ENCODE peak calls at places on chromosomes 11 and 22, in five cellular contexts. V, W, P, N and K are unnamed samples.

GRCh38 chr11:13207665-13208594 is 69.7 kb upstream of the BMAL1 start:
- DNase-seq in W (no peak), N (no peak), V (no peak), P (peak; percentile 40), K (peak; percentile 54)

GRCh38 chr11:114059278-114059983 is at the start of gene ZBTB16:
- DNase-seq in P (no peak), W (peak; percentile 89), N (peak; percentile 79), V (peak; percentile 38), K (peak; percentile 91)

GRCh38 chr22:19942071-19942885 is 660 bp upstream of the TXNRD2 start:
- DNase-seq in V (no peak), W (no peak), N (no peak), P (no peak), K (no peak)

GRCh38 chr11:80668039-80668438 is 1227.2 kb upstream of the TENM4 start:
- DNase-seq in P (no peak), W (no peak), N (peak; percentile 14), V (no peak), K (no peak)

GRCh38 chr11:122814401-122814800 is 23.9 kb upstream of the CRTAM start:
- DNase-seq in V (no peak), P (no peak), N (no peak), W (no peak), K (no peak)

GRCh38 chr11:72634472-72635095 is 39.6 kb downstream of the PDE2A start:
- DNase-seq in N (no peak), W (peak; percentile 48), P (no peak), V (no peak), K (peak; percentile 49)

GRCh38 chr11:19116315-19116970 is 525 bp upstream of the ZDHHC13 start:
- DNase-seq in W (no peak), N (peak; percentile 11), P (no peak), V (peak; percentile 45), K (no peak)

GRCh38 chr11:94623120-94623735 is 56.1 kb downstream of the PIWIL4 start:
- DNase-seq in V (peak; percentile 48), W (peak; percentile 43), P (peak; percentile 67), N (peak; percentile 77), K (no peak)

GRCh38 chr22:50027639-50028537 is 15.3 kb upstream of the IL17REL start:
- DNase-seq in V (peak; percentile 47), W (no peak), P (peak; percentile 86), N (no peak), K (peak; percentile 78)

DNA sequence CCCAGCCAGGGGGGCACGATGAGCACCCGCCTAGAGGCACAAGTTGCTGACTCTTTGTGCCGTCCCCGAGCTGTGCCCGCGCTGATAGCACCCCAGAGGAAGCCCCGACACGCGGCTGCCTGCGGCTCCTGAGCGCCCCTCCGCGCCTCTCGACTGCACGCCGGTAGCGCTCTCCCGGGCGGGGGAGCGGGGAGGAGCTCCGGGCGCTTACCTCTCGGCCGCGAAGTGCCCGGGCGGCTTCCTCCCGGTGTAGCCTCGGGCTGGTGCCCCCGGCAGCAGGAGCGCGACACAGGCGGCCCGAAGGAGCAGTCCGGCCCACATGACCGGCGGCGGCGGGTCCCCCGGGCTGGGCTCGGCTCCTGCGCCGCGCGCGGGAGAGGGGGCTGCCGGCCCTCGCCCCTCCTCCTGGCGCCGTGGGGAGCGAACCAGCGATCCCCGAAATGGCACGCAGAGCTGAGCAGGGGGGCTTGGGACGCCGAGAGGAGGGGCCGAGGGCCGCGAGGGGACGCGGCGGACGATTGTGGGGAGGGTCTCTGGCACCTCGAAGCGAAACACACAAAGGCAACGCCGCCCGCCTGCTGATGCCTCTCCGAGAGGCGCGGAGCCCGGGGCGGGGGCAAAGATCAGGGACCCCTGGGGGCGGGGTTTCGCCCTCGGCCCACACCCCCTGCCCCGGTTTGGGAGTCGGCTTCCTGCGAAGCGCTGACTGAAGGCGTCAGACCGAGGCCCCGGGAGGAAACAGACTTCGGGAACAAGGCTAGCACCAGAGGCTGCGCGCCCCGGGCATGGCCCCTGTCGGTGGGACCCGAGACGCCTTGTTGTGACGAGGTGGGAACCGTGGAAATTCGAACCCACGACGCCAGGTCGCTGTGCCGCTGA is at the start of gene VWCE:
- DNase-seq in P (peak; percentile 69), V (peak; percentile 95), W (peak; percentile 59), N (peak; percentile 75), K (peak; percentile 55)
- TF ChIP-seq CTCF in P (no peak), V (peak; percentile 63), W (no peak), N (no peak), K (no peak)

DNA sequence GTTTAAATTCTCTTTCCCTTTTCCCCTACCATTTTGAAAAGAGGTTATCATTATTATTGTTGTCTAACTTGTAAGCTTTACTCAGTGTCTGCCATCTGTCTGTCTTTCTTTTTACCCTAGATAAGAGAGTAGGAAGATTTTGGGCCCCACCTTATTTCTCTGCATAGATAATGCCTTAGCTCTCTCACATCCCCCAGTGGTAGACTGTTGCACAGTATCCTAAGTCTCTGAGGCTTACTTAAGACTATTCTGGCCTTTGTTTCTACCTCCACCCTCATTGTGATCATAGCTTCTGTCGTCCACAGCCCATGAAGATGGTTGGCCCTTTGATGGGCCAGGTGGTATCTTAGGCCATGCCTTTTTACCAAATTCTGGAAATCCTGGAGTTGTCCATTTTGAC is 3.6 kb upstream of the OR51L1 start:
- DNase-seq in V (no peak), N (no peak), W (no peak), P (no peak), K (no peak)
- TF ChIP-seq CTCF in V (no peak), N (no peak), W (peak; percentile 8), P (no peak), K (no peak)

GRCh38 chr11:9980931-9981330 is 313.1 kb downstream of the SBF2 start:
- DNase-seq in N (no peak), W (no peak), V (no peak), P (no peak), K (no peak)

GRCh38 chr11:9977554-9977953 is 313.7 kb downstream of the SWAP70 start:
- DNase-seq in P (no peak), W (no peak), N (no peak), V (no peak), K (no peak)

GRCh38 chr11:9982127-9982795 is 311.8 kb downstream of the SBF2 start:
- DNase-seq in P (no peak), V (no peak), N (no peak), W (no peak), K (no peak)

GRCh38 chr11:9982796-9983579 is 311.0 kb downstream of the SBF2 start:
- DNase-seq in P (peak; percentile 9), W (no peak), V (no peak), N (peak; percentile 48), K (no peak)
- TF ChIP-seq CTCF in P (no peak), W (no peak), V (no peak), N (no peak), K (no peak)

GRCh38 chr11:9264381-9265210 is 554 bp downstream of the DENND5A start:
- DNase-seq in W (peak; percentile 64), P (peak; percentile 12), N (peak; percentile 31), V (peak; percentile 40), K (peak; percentile 83)

GRCh38 chr11:9266132-9266736 is 1.1 kb upstream of the DENND5A start:
- DNase-seq in P (no peak), V (no peak), N (no peak), W (no peak), K (no peak)

GRCh38 chr11:9263840-9264380 is 1.2 kb downstream of the DENND5A start:
- DNase-seq in N (no peak), V (peak; percentile 90), P (no peak), W (no peak), K (no peak)

GRCh38 chr11:9266926-9267325 is 1.8 kb upstream of the DENND5A start:
- DNase-seq in W (no peak), N (no peak), P (no peak), V (no peak), K (no peak)

DNA sequence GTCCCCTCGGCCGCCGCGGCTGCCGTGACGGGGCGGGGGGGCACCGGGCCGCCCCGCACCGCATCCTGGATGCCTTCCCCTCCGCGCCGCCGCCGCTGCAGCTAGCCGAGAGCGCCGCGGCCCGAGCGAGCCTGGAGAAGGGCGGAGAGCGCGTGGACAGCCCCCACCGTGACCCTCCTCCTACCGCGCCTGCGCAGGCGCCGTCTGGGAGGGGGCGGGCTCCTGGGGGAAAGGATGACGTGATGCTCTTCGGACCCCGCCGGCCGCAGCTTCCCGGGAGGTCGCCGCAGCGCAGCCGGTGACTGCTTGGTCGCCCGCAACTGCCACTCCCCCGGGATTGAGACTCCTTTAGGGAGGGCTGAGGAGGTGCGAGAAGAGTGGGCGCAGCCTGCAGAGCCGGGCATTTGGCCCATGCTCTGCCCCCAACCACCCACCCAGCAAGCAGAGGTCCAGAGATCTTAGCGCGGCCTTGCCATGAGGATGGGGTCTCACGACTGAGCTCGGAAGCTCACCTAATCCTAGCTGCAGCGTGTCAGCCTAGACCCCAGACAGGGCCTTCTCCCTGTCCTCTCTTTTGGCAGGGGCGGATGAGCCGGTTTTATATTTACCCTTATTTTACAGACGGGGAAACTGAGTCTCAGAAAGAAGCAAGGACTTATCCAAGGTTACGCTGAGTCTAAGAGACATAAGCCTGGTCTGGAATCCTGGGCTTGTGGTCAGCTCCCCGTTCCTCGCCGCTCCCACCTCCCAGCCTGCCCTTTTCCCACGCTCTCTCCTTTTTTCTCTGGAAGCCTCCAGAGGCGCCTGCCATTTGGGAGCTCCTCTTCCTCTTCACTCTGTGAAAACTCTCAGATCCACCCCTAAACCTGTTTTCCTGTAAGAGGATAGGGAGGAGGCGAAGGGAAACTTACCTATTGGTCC is at the start of gene DENND5A:
- DNase-seq in P (peak; percentile 57), V (peak; percentile 95), N (peak; percentile 83), W (peak; percentile 91), K (peak; percentile 95)
- TF ChIP-seq CTCF in P (no peak), V (peak; percentile 24), N (no peak), W (no peak), K (no peak)

DNA sequence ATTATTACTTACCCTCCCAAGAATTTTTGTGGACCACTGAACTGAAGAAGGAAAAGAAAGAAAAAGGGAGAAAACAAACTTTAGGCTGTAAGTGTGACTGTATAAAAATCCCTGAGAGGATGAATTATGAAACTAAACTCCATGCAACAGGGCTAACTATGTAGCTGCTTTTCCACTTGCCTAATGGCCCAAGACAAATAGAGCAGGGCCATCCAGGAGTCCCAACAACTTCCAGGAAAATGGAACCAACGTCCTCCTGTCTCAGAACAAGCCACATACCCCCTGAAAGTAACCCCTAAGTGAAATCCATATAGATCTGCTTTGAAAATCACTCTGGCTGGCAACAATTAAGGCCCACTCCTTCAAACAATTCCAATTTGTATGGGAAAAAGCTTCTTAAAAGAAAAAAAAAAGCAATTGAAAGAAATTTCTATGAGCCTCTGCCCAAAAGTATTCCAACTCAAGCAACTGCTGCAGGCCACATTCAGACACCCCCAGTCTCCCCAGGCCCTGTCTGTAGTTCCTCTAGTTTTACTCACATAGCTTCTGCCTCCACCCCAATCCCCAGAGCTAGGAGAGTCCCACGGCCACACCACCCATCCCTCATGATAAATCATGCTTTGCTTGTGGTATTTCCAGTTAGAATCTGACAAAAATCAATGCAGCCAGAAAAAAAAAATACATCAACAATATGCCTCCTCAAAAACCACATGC is 12.7 kb downstream of the RBFOX2 start:
- DNase-seq in N (no peak), W (no peak), P (no peak), V (no peak), K (no peak)
- TF ChIP-seq CTCF in N (no peak), W (no peak), P (no peak), V (no peak), K (no peak)

GRCh38 chr11:111788464-111788863 is 22.3 kb upstream of the PPP2R1B start:
- DNase-seq in N (no peak), P (no peak), W (no peak), V (no peak), K (no peak)
- TF ChIP-seq CTCF in N (no peak), P (no peak), W (no peak), V (no peak), K (no peak)

GRCh38 chr11:44917741-44918140 is 32.9 kb downstream of the TP53I11 start:
- DNase-seq in W (no peak), P (no peak), V (no peak), N (no peak), K (no peak)
- TF ChIP-seq CTCF in W (no peak), P (no peak), V (no peak), N (no peak), K (no peak)